ENCODE peak calls at places on chromosomes 11 and 22, in seven cellular contexts. I is sigmoid colon; B is C1 segment of cervical spinal cord; R is A172; C is HFFc6; V is activated CD8-positive, alpha-beta memory T cell treated with anti-CD3 and anti-CD28 coated beads for 4 hours; F is adrenal gland. O is an unnamed sample.

GRCh38 chr11:1667906-1668305 is 29.1 kb upstream of the KRTAP5-6 start:
- DNase-seq in I (no peak), B (no peak), R (no peak), C (no peak), V (no peak), F (peak), O (no peak)

GRCh38 chr22:22579869-22580604 is 21.0 kb upstream of the PRAME start:
- DNase-seq in I (no peak), B (no peak), R (no peak), C (no peak), V (no peak), F (no peak), O (no peak)

GRCh38 chr11:75490221-75491181 is 35.2 kb downstream of the GDPD5 start:
- DNase-seq in I (no peak), B (no peak), R (peak), C (no peak), V (no peak), F (no peak), O (no peak)

GRCh38 chr11:72975778-72976520 is 161.7 kb downstream of the ATG16L2 start:
- DNase-seq in I (no peak), B (no peak), R (peak), C (peak), V (no peak), F (no peak), O (no peak)

GRCh38 chr11:112315057-112315720 is 54.5 kb upstream of the PLET1 start:
- DNase-seq in I (no peak), B (no peak), R (no peak), C (no peak), V (no peak), F (no peak), O (no peak)

GRCh38 chr11:62269654-62270278 is at the start of gene SCGB2A2:
- DNase-seq in I (no peak), B (no peak), R (no peak), C (no peak), V (no peak), F (no peak), O (no peak)

GRCh38 chr11:110376711-110377324 is 52.9 kb upstream of the FDX1 start:
- DNase-seq in I (peak), B (peak), R (peak), C (peak), V (no peak), F (peak), O (peak)

GRCh38 chr11:83403990-83404389 is 117.8 kb upstream of the CCDC90B start:
- DNase-seq in I (no peak), B (no peak), R (no peak), C (no peak), V (no peak), F (no peak), O (no peak)

GRCh38 chr11:25742800-25743199 is 589.1 kb upstream of the ANO3 start:
- DNase-seq in I (no peak), B (no peak), R (no peak), C (no peak), V (no peak), F (no peak), O (no peak)

GRCh38 chr22:40128989-40129388 is 48.7 kb upstream of the TNRC6B start:
- DNase-seq in I (no peak), B (no peak), R (no peak), C (no peak), V (no peak), F (no peak), O (no peak)

O was measured in psoas muscle.